ENCODE peak calls at places on chromosomes 7 and 10, in eight cellular contexts. P is GM12865, R is A549, N is HAP-1, W is hepatocyte, A is esophagus squamous epithelium, Q is foreskin fibroblast, B is cardiac muscle cell. J is an unnamed sample.

GRCh38 chr7:27156508-27156898 is at the start of gene HOXA7:
- DNase-seq in Q (peak; percentile 88), R (peak; percentile 73), A (no peak), B (no peak), W (no peak), P (no peak), N (peak; percentile 93), J (no peak)

GRCh38 chr7:44291066-44291732 is 34.2 kb downstream of the CAMK2B start:
- DNase-seq in R (no peak), B (no peak), A (no peak), P (no peak), N (peak; percentile 3), Q (no peak), W (no peak), J (no peak)

GRCh38 chr7:30348083-30348560 is 63.7 kb downstream of the ZNRF2 start:
- DNase-seq in N (no peak), P (peak; percentile 89), A (no peak), B (no peak), W (peak; percentile 8), Q (peak; percentile 83), R (peak; percentile 23), J (no peak)

GRCh38 chr7:107501593-107501992 is 31.7 kb downstream of the GPR22 start:
- DNase-seq in A (no peak), N (peak; percentile 37), Q (peak; percentile 59), R (peak; percentile 18), B (peak; percentile 53), W (peak; percentile 17), P (peak; percentile 52), J (no peak)

GRCh38 chr7:150945853-150946825 is 32.0 kb downstream of the KCNH2 start:
- DNase-seq in B (no peak), Q (peak; percentile 22), N (no peak), W (peak; percentile 17), P (no peak), R (no peak), A (no peak), J (no peak)

GRCh38 chr7:71665716-71666115 is 533.8 kb downstream of the GALNT17 start:
- DNase-seq in B (no peak), R (no peak), P (no peak), Q (no peak), N (no peak), W (no peak), A (no peak), J (no peak)

GRCh38 chr7:114302858-114303257 is 111.8 kb upstream of the FOXP2 start:
- DNase-seq in N (no peak), W (no peak), Q (no peak), A (no peak), P (no peak), B (no peak), R (no peak), J (no peak)

GRCh38 chr7:139648617-139648932 is 125.1 kb downstream of the CLEC2L start:
- DNase-seq in P (no peak), W (no peak), R (no peak), N (no peak), Q (no peak), A (no peak), B (no peak), J (no peak)

GRCh38 chr10:93745411-93746065 is 12.2 kb upstream of the LGI1 start:
- DNase-seq in Q (peak; percentile 56), P (peak; percentile 12), A (no peak), B (peak; percentile 45), N (peak; percentile 61), W (no peak), R (peak; percentile 32), J (no peak)

GRCh38 chr7:29326872-29327271 is 132.3 kb downstream of the CHN2 start:
- DNase-seq in W (no peak), B (no peak), A (no peak), P (no peak), N (no peak), R (no peak), Q (no peak), J (no peak)

GRCh38 chr10:131223422-131223821 is 88.1 kb downstream of the TCERG1L start:
- DNase-seq in P (no peak), N (no peak), A (no peak), W (no peak), R (no peak), B (no peak), Q (no peak), J (no peak)

GRCh38 chr10:27547047-27547446 is 42.9 kb downstream of the RAB18 start:
- DNase-seq in R (no peak), P (no peak), A (no peak), B (no peak), W (no peak), Q (no peak), N (no peak), J (no peak)

GRCh38 chr10:108180883-108181282 is 1016.4 kb upstream of the SORCS1 start:
- DNase-seq in N (no peak), B (no peak), Q (peak; percentile 2), A (no peak), W (peak; percentile 24), P (no peak), R (no peak), J (no peak)

GRCh38 chr7:121436136-121436535 is 40.0 kb upstream of the FAM3C start:
- DNase-seq in R (no peak), Q (no peak), B (no peak), W (no peak), N (no peak), P (no peak), A (no peak), J (no peak)

GRCh38 chr10:71753960-71754505 is 19.3 kb downstream of the VSIR start:
- DNase-seq in A (no peak), W (no peak), B (no peak), R (no peak), Q (no peak), N (no peak), P (no peak), J (no peak)

GRCh38 chr10:27537812-27538211 is 33.7 kb downstream of the RAB18 start:
- DNase-seq in A (no peak), B (no peak), R (no peak), P (no peak), N (no peak), W (no peak), Q (no peak), J (no peak)

GRCh38 chr10:132827861-132828539 is 42.1 kb upstream of the NKX6-2 start:
- DNase-seq in W (no peak), P (no peak), R (no peak), N (no peak), Q (no peak), A (no peak), B (no peak), J (no peak)

GRCh38 chr7:44488955-44489354 is 1.5 kb downstream of the NUDCD3 start:
- DNase-seq in A (no peak), N (no peak), B (no peak), Q (no peak), P (no peak), W (no peak), R (no peak), J (no peak)

GRCh38 chr10:97517778-97518561 is 19.2 kb downstream of the UBTD1 start:
- DNase-seq in R (no peak), N (no peak), W (peak; percentile 44), B (no peak), P (no peak), Q (peak; percentile 23), A (no peak), J (no peak)

GRCh38 chr10:97517096-97517750 is 18.5 kb downstream of the UBTD1 start:
- DNase-seq in Q (no peak), N (no peak), A (no peak), B (no peak), W (no peak), P (no peak), R (no peak), J (no peak)

GRCh38 chr10:97519342-97519741 is 20.6 kb downstream of the UBTD1 start:
- DNase-seq in A (no peak), Q (peak; percentile 27), P (no peak), W (no peak), R (no peak), B (no peak), N (peak; percentile 60), J (no peak)

GRCh38 chr10:97520520-97520919 is 21.8 kb downstream of the UBTD1 start:
- DNase-seq in A (no peak), W (no peak), Q (no peak), B (no peak), N (no peak), R (no peak), P (no peak), J (no peak)

GRCh38 chr10:97518601-97519043 is 19.9 kb downstream of the UBTD1 start:
- DNase-seq in R (no peak), Q (peak; percentile 56), A (no peak), P (no peak), B (no peak), N (no peak), W (no peak), J (no peak)
- H3K4me3 ChIP-seq in R (no peak overlapping the region), Q (no peak overlapping the region), A (no peak overlapping the region), P (no peak overlapping the region), B (no peak overlapping the region), N (no peak overlapping the region), W (no peak overlapping the region), J (no peak overlapping the region)

DNA sequence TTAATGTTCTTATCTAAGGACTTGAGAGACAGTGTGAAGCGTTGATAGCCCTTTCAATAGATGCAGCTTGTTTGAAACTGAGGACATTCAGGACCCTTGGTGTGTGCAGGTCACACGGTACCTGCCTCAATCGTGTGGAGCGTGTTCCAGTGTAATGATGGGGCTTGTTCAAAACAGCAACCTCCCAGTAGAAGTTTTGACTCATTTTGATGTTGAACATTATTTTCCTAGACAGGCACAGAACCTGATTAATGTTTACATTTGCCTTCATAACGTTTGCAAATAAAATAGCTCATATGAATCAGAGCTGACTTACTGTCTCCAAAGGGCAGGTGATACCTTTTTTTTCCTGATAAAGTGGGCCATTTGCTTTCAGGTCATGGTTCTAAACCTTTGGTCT is 21.3 kb downstream of the RBM17 start:
- DNase-seq in W (no peak), B (no peak), N (no peak), A (no peak), P (no peak), R (no peak), Q (no peak), J (no peak)
- H3K4me3 ChIP-seq in W (no peak overlapping the region), B (no peak overlapping the region), N (no peak overlapping the region), A (no peak overlapping the region), P (no peak overlapping the region), R (no peak overlapping the region), Q (no peak overlapping the region), J (no peak overlapping the region)

DNA sequence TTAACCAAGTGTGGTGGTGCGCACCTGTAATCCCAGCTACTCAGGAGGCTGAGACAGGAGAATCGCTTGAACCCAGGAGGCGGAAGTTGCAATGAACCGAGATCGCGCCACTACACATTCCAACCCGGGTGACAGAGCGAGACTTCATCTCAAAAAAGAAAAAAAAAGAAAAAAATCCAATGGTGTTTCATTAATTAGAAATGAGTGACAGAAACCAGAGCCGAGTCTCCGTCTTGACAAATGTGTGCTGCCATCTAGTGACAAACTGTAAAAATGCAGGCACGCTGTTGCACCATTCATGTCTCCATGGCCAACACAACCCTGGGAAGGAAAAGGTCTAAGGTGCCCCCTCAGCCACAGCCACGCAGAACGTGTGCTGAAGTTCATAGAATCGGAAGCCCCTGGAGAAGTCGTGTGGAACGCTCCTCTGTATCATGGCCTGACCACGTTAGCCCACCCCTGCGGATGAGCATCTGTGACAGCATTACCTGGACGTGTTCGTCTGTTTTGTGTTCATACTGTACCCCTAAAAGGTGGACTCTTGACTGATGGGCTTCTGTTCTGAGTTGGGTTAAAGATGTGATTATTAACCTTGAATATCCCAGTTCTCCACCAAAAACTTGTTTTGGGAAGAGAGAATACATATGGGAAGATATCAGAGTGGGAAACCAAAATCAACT is 94.9 kb downstream of the LYZL2 start:
- DNase-seq in B (peak; percentile 84), W (peak; percentile 87), Q (peak; percentile 81), R (peak; percentile 61), N (peak; percentile 78), A (no peak), P (peak; percentile 88), J (peak; percentile 57)
- H3K4me3 ChIP-seq in B (no peak overlapping the region), W (no peak overlapping the region), Q (no peak overlapping the region), R (no peak overlapping the region), N (no peak overlapping the region), A (no peak overlapping the region), P (no peak overlapping the region), J (no peak overlapping the region)

GRCh38 chr10:22345301-22346086 is at the start of gene SPAG6:
- DNase-seq in A (no peak), P (peak; percentile 37), B (no peak), R (no peak), Q (peak; percentile 43), N (no peak), W (peak; percentile 73), J (no peak)
- H3K4me3 ChIP-seq in A (peak within 1 kb of the TSS; percentile 46), P (peak within 1 kb of the TSS; percentile 5), B (peak within 1 kb of the TSS; percentile 20), R (no peak within 1 kb of the TSS), Q (no peak within 1 kb of the TSS), N (no peak within 1 kb of the TSS), W (peak within 1 kb of the TSS; percentile 12), J (peak within 1 kb of the TSS; percentile 54)

J was measured in iPS DF 6.9.